ENCODE peak calls at places on chromosomes 7 and 10, in seven cellular contexts. H is body of pancreas, Z is astrocyte of the spinal cord, D is fibroblast of lung, J is AG04450, Y is A549, T is GM23338. F is an unnamed sample.

GRCh38 chr10:95389176-95389575 is 98.4 kb upstream of the PDLIM1 start:
- DNase-seq in H (no peak), Z (no peak), D (no peak), J (no peak), Y (no peak), T (no peak), F (no peak)

GRCh38 chr10:78316451-78316931 is 282.8 kb downstream of the RPS24 start:
- DNase-seq in H (no peak), Z (no peak), D (peak; percentile 61), J (no peak), Y (no peak), T (no peak), F (peak; percentile 42)

GRCh38 chr10:60916025-60916424 is 28.0 kb downstream of the RHOBTB1 start:
- DNase-seq in H (no peak), Z (no peak), D (no peak), J (no peak), Y (no peak), T (peak; percentile 60), F (no peak)

GRCh38 chr7:51255536-51256243 is 60.9 kb downstream of the COBL start:
- DNase-seq in H (no peak), Z (no peak), D (no peak), J (no peak), Y (no peak), T (no peak), F (no peak)

GRCh38 chr7:139940866-139941265 is 111.8 kb downstream of the TBXAS1 start:
- DNase-seq in H (no peak), Z (no peak), D (no peak), J (no peak), Y (no peak), T (no peak), F (no peak)

GRCh38 chr10:131569851-131570715 is 258.6 kb upstream of the TCERG1L start:
- DNase-seq in H (no peak), Z (no peak), D (no peak), J (no peak), Y (no peak), T (peak; percentile 62), F (no peak)

GRCh38 chr10:22927661-22928403 is at the start of gene ARMC3:
- DNase-seq in H (peak; percentile 76), Z (peak; percentile 56), D (peak; percentile 52), J (no peak), Y (peak; percentile 57), T (peak; percentile 93), F (no peak)

GRCh38 chr7:44967571-44968446 is 11.0 kb downstream of the MYO1G start:
- DNase-seq in H (peak; percentile 51), Z (no peak), D (no peak), J (no peak), Y (peak; percentile 26), T (peak; percentile 74), F (no peak)

GRCh38 chr10:132781556-132781955 is 4.4 kb downstream of the NKX6-2 start:
- DNase-seq in H (no peak), Z (no peak), D (no peak), J (no peak), Y (no peak), T (no peak), F (no peak)

GRCh38 chr7:31126976-31127375 is 74.9 kb downstream of the ADCYAP1R1 start:
- DNase-seq in H (no peak), Z (peak; percentile 20), D (peak; percentile 29), J (no peak), Y (no peak), T (no peak), F (peak; percentile 16)

GRCh38 chr7:70834424-70834823 is 297.5 kb upstream of the GALNT17 start:
- DNase-seq in H (no peak), Z (no peak), D (no peak), J (no peak), Y (no peak), T (no peak), F (no peak)

GRCh38 chr7:53596230-53596629 is 560.8 kb downstream of the POM121L12 start:
- DNase-seq in H (no peak), Z (peak; percentile 30), D (peak; percentile 24), J (no peak), Y (no peak), T (peak; percentile 47), F (no peak)

GRCh38 chr7:28389504-28390385 is 22.6 kb upstream of the CREB5 start:
- DNase-seq in H (no peak), Z (peak; percentile 85), D (peak; percentile 62), J (peak; percentile 39), Y (no peak), T (peak; percentile 85), F (peak; percentile 56)

GRCh38 chr7:112985377-112985987 is 101.1 kb downstream of the GPR85 start:
- DNase-seq in H (no peak), Z (peak; percentile 78), D (peak; percentile 69), J (no peak), Y (no peak), T (peak; percentile 6), F (no peak)

GRCh38 chr7:115191506-115191905 is 269.6 kb downstream of the MDFIC start:
- DNase-seq in H (no peak), Z (no peak), D (no peak), J (no peak), Y (no peak), T (no peak), F (no peak)

GRCh38 chr10:124354411-124355382 is 64.0 kb downstream of the OAT start:
- DNase-seq in H (no peak), Z (peak; percentile 64), D (peak; percentile 58), J (peak; percentile 6), Y (peak; percentile 65), T (peak; percentile 27), F (peak; percentile 83)

GRCh38 chr7:36677769-36678435 is 46.4 kb downstream of the AOAH start:
- DNase-seq in H (no peak), Z (no peak), D (no peak), J (no peak), Y (no peak), T (no peak), F (no peak)

GRCh38 chr10:26486304-26486703 is 48.2 kb downstream of the APBB1IP start:
- DNase-seq in H (no peak), Z (peak; percentile 77), D (peak; percentile 98), J (no peak), Y (peak; percentile 24), T (no peak), F (peak; percentile 35)

GRCh38 chr10:96719850-96720421 is 378 bp downstream of the PIK3AP1 start:
- DNase-seq in H (peak; percentile 78), Z (no peak), D (peak; percentile 12), J (no peak), Y (peak; percentile 57), T (peak; percentile 89), F (no peak)

GRCh38 chr7:47847207-47847606 is 101.1 kb downstream of the PKD1L1 start:
- DNase-seq in H (no peak), Z (no peak), D (no peak), J (no peak), Y (no peak), T (peak; percentile 28), F (no peak)

GRCh38 chr7:112452102-112452888 is 2.0 kb downstream of the IFRD1 start:
- DNase-seq in H (peak; percentile 33), Z (peak; percentile 43), D (peak; percentile 57), J (no peak), Y (peak; percentile 21), T (peak; percentile 50), F (no peak)

GRCh38 chr7:110856704-110857103 is 234.2 kb upstream of the LRRN3 start:
- DNase-seq in H (no peak), Z (peak; percentile 26), D (no peak), J (no peak), Y (no peak), T (peak; percentile 26), F (no peak)

GRCh38 chr7:93171606-93172226 is 23.5 kb upstream of the SAMD9L start:
- DNase-seq in H (no peak), Z (no peak), D (peak; percentile 11), J (no peak), Y (no peak), T (no peak), F (no peak)

DNA sequence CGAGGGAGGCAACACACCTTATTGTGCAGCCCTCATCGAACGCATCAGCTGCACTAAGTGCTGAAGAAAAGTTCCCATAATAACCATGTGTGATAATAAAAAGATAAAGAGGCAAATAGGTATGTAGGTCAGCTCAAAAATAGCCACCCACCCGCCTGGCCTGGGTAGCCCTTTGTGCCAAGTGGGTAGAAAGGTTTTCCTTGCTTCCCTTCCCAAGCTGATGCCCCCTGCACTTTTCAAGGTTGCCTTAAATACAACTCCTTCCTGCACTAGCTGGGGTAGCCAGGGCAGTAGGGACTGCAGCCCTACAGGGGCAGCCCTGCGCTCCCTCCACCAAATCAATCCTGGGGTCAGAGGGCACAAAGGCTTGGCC is 13.5 kb upstream of the DDIT4 start:
- DNase-seq in H (no peak), Z (no peak), D (no peak), J (no peak), Y (no peak), T (no peak), F (no peak)
- H3K4me3 ChIP-seq in H (no peak overlapping the region), Z (no peak overlapping the region), D (no peak overlapping the region), J (no peak overlapping the region), Y (no peak overlapping the region), T (peak overlapping the region; percentile 62), F (peak overlapping the region; percentile 42)

GRCh38 chr7:34165927-34166550 is 260.7 kb downstream of the BMPER start:
- DNase-seq in H (no peak), Z (peak; percentile 46), D (peak; percentile 27), J (no peak), Y (peak; percentile 30), T (peak; percentile 75), F (no peak)
- TF ChIP-seq CTCF in H (peak; percentile 28), Z (peak; percentile 67), D (peak; percentile 76), J (peak; percentile 84), Y (peak; percentile 66), T (peak; percentile 73), F (peak; percentile 64)

DNA sequence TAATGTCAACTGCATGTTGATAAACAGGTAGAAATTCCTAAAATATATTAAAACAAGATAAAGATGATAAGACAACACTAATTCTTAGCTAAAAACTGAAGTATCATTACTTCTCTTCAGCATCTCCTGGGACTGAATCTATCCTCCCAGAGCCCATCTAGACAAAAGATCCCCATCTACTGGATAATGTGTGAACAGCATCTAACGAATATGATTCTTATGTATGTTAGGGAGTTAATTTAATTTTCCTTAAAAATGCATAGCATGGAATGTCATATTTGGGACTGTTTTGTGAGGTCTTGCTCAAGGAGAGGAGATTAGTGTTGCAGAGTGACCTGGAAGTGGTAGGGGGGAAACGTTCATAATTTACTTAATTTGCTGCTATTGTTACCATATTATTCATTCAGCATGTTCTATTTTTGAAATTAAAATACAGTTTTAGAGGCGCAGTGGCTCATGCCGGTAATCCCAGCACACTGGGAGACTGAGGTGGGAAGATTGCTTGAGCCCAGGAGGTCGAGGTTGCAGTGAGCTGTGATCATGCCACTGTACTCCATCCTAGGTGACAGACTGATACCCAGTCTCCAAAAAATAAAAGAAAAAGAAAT is 305.1 kb upstream of the CSTF2T start:
- DNase-seq in H (no peak), Z (peak; percentile 59), D (peak; percentile 15), J (peak; percentile 27), Y (peak; percentile 38), T (peak; percentile 74), F (peak; percentile 33)
- H3K4me3 ChIP-seq in H (no peak overlapping the region), Z (no peak overlapping the region), D (no peak overlapping the region), J (no peak overlapping the region), Y (no peak overlapping the region), T (no peak overlapping the region), F (no peak overlapping the region)

GRCh38 chr10:113080621-113081229 is 130.7 kb downstream of the TCF7L2 start:
- DNase-seq in H (no peak), Z (no peak), D (no peak), J (no peak), Y (no peak), T (peak; percentile 69), F (no peak)
- TF ChIP-seq CTCF in H (no peak), Z (no peak), D (no peak), J (peak; percentile 16), Y (peak; percentile 36), T (peak; percentile 60), F (no peak)